ENCODE peak calls at places on chromosomes 1 and 21, in eight cellular contexts. One of them, this sample, is unnamed.

GRCh38 chr1:98325646-98326441 is 335.7 kb upstream of the SNX7 start:
- DNase-seq in AG09319: peak; percentile 16
- DNase-seq in mesothelial cell of epicardium: no peak
- DNase-seq in B cell: no peak
- DNase-seq in foreskin fibroblast: peak; percentile 92
- DNase-seq in SK-N-SH: no peak
- DNase-seq in fibroblast of lung: peak; percentile 92
- DNase-seq in cardiac muscle cell: peak; percentile 92
- DNase-seq in this sample: peak; percentile 95

GRCh38 chr1:91924146-91924545 is 25.1 kb upstream of the BRDT start:
- DNase-seq in AG09319: peak; percentile 63
- DNase-seq in mesothelial cell of epicardium: no peak
- DNase-seq in B cell: no peak
- DNase-seq in foreskin fibroblast: peak; percentile 79
- DNase-seq in SK-N-SH: no peak
- DNase-seq in fibroblast of lung: peak; percentile 89
- DNase-seq in cardiac muscle cell: peak; percentile 63
- DNase-seq in this sample: peak; percentile 57

GRCh38 chr21:32233722-32234301 is 45.0 kb downstream of the MIS18A start:
- DNase-seq in AG09319: no peak
- DNase-seq in mesothelial cell of epicardium: no peak
- DNase-seq in B cell: no peak
- DNase-seq in foreskin fibroblast: no peak
- DNase-seq in SK-N-SH: no peak
- DNase-seq in fibroblast of lung: no peak
- DNase-seq in cardiac muscle cell: no peak
- DNase-seq in this sample: no peak

GRCh38 chr1:202362212-202362611 is 13.7 kb downstream of the PPP1R12B start:
- DNase-seq in AG09319: no peak
- DNase-seq in mesothelial cell of epicardium: no peak
- DNase-seq in B cell: no peak
- DNase-seq in foreskin fibroblast: no peak
- DNase-seq in SK-N-SH: no peak
- DNase-seq in fibroblast of lung: no peak
- DNase-seq in cardiac muscle cell: no peak
- DNase-seq in this sample: no peak

GRCh38 chr1:8754993-8755392 is 62.4 kb downstream of the RERE start:
- DNase-seq in AG09319: no peak
- DNase-seq in mesothelial cell of epicardium: no peak
- DNase-seq in B cell: no peak
- DNase-seq in foreskin fibroblast: no peak
- DNase-seq in SK-N-SH: peak; percentile 70
- DNase-seq in fibroblast of lung: no peak
- DNase-seq in cardiac muscle cell: no peak
- DNase-seq in this sample: no peak

GRCh38 chr1:240663160-240663879 is 51.4 kb upstream of the GREM2 start:
- DNase-seq in AG09319: no peak
- DNase-seq in mesothelial cell of epicardium: no peak
- DNase-seq in B cell: no peak
- DNase-seq in foreskin fibroblast: peak; percentile 36
- DNase-seq in SK-N-SH: no peak
- DNase-seq in fibroblast of lung: no peak
- DNase-seq in cardiac muscle cell: no peak
- DNase-seq in this sample: peak; percentile 79

GRCh38 chr1:115457295-115457694 is 119.2 kb upstream of the NGF start:
- DNase-seq in AG09319: no peak
- DNase-seq in mesothelial cell of epicardium: peak; percentile 81
- DNase-seq in B cell: no peak
- DNase-seq in foreskin fibroblast: no peak
- DNase-seq in SK-N-SH: no peak
- DNase-seq in fibroblast of lung: no peak
- DNase-seq in cardiac muscle cell: peak; percentile 19
- DNase-seq in this sample: no peak

GRCh38 chr1:59432531-59433439 is 135.9 kb downstream of the FGGY start:
- DNase-seq in AG09319: no peak
- DNase-seq in mesothelial cell of epicardium: no peak
- DNase-seq in B cell: no peak
- DNase-seq in foreskin fibroblast: no peak
- DNase-seq in SK-N-SH: no peak
- DNase-seq in fibroblast of lung: no peak
- DNase-seq in cardiac muscle cell: no peak
- DNase-seq in this sample: no peak

GRCh38 chr1:234875328-234875952 is 253.2 kb downstream of the TOMM20 start:
- DNase-seq in AG09319: no peak
- DNase-seq in mesothelial cell of epicardium: no peak
- DNase-seq in B cell: no peak
- DNase-seq in foreskin fibroblast: no peak
- DNase-seq in SK-N-SH: no peak
- DNase-seq in fibroblast of lung: no peak
- DNase-seq in cardiac muscle cell: no peak
- DNase-seq in this sample: no peak

GRCh38 chr21:39004776-39005605 is 178.3 kb downstream of the PSMG1 start:
- DNase-seq in AG09319: no peak
- DNase-seq in mesothelial cell of epicardium: no peak
- DNase-seq in B cell: peak; percentile 44
- DNase-seq in foreskin fibroblast: no peak
- DNase-seq in SK-N-SH: peak; percentile 83
- DNase-seq in fibroblast of lung: peak; percentile 81
- DNase-seq in cardiac muscle cell: peak; percentile 89
- DNase-seq in this sample: no peak

GRCh38 chr1:240237305-240237721 is 145.6 kb downstream of the FMN2 start:
- DNase-seq in AG09319: peak; percentile 80
- DNase-seq in mesothelial cell of epicardium: no peak
- DNase-seq in B cell: no peak
- DNase-seq in foreskin fibroblast: peak; percentile 82
- DNase-seq in SK-N-SH: peak; percentile 59
- DNase-seq in fibroblast of lung: peak; percentile 43
- DNase-seq in cardiac muscle cell: peak; percentile 25
- DNase-seq in this sample: peak; percentile 82

GRCh38 chr1:8670371-8670818 is 147.0 kb downstream of the RERE start:
- DNase-seq in AG09319: no peak
- DNase-seq in mesothelial cell of epicardium: no peak
- DNase-seq in B cell: no peak
- DNase-seq in foreskin fibroblast: no peak
- DNase-seq in SK-N-SH: no peak
- DNase-seq in fibroblast of lung: no peak
- DNase-seq in cardiac muscle cell: peak; percentile 24
- DNase-seq in this sample: peak; percentile 33

GRCh38 chr1:234500269-234500668 is 21.3 kb upstream of the TARBP1 start:
- DNase-seq in AG09319: no peak
- DNase-seq in mesothelial cell of epicardium: no peak
- DNase-seq in B cell: no peak
- DNase-seq in foreskin fibroblast: no peak
- DNase-seq in SK-N-SH: no peak
- DNase-seq in fibroblast of lung: peak; percentile 25
- DNase-seq in cardiac muscle cell: no peak
- DNase-seq in this sample: peak; percentile 22

GRCh38 chr1:239893127-239893731 is 198.5 kb upstream of the FMN2 start:
- DNase-seq in AG09319: no peak
- DNase-seq in mesothelial cell of epicardium: no peak
- DNase-seq in B cell: no peak
- DNase-seq in foreskin fibroblast: no peak
- DNase-seq in SK-N-SH: no peak
- DNase-seq in fibroblast of lung: no peak
- DNase-seq in cardiac muscle cell: no peak
- DNase-seq in this sample: peak; percentile 9

GRCh38 chr1:242245255-242245654 is 246.4 kb upstream of the MAP1LC3C start:
- DNase-seq in AG09319: no peak
- DNase-seq in mesothelial cell of epicardium: no peak
- DNase-seq in B cell: no peak
- DNase-seq in foreskin fibroblast: no peak
- DNase-seq in SK-N-SH: no peak
- DNase-seq in fibroblast of lung: no peak
- DNase-seq in cardiac muscle cell: no peak
- DNase-seq in this sample: no peak

GRCh38 chr21:42570841-42571387 is 57.3 kb downstream of the SLC37A1 start:
- DNase-seq in AG09319: no peak
- DNase-seq in mesothelial cell of epicardium: no peak
- DNase-seq in B cell: no peak
- DNase-seq in foreskin fibroblast: no peak
- DNase-seq in SK-N-SH: peak; percentile 75
- DNase-seq in fibroblast of lung: no peak
- DNase-seq in cardiac muscle cell: no peak
- DNase-seq in this sample: no peak

GRCh38 chr21:28771790-28772501 is 220.7 kb downstream of the LTN1 start:
- DNase-seq in AG09319: peak; percentile 81
- DNase-seq in mesothelial cell of epicardium: no peak
- DNase-seq in B cell: no peak
- DNase-seq in foreskin fibroblast: peak; percentile 90
- DNase-seq in SK-N-SH: no peak
- DNase-seq in fibroblast of lung: peak; percentile 96
- DNase-seq in cardiac muscle cell: peak; percentile 64
- DNase-seq in this sample: peak; percentile 75

GRCh38 chr1:223233410-223234163 is 90.5 kb upstream of the TLR5 start:
- DNase-seq in AG09319: peak; percentile 23
- DNase-seq in mesothelial cell of epicardium: peak; percentile 19
- DNase-seq in B cell: no peak
- DNase-seq in foreskin fibroblast: peak; percentile 78
- DNase-seq in SK-N-SH: no peak
- DNase-seq in fibroblast of lung: peak; percentile 69
- DNase-seq in cardiac muscle cell: peak; percentile 73
- DNase-seq in this sample: peak; percentile 74

GRCh38 chr1:66533804-66534745 is at the start of gene SGIP1:
- DNase-seq in AG09319: no peak
- DNase-seq in mesothelial cell of epicardium: no peak
- DNase-seq in B cell: no peak
- DNase-seq in foreskin fibroblast: peak; percentile 79
- DNase-seq in SK-N-SH: peak; percentile 88
- DNase-seq in fibroblast of lung: peak; percentile 72
- DNase-seq in cardiac muscle cell: peak; percentile 78
- DNase-seq in this sample: peak; percentile 64

GRCh38 chr1:55035904-55036303 is 3.4 kb upstream of the PCSK9 start:
- DNase-seq in AG09319: no peak
- DNase-seq in mesothelial cell of epicardium: no peak
- DNase-seq in B cell: no peak
- DNase-seq in foreskin fibroblast: no peak
- DNase-seq in SK-N-SH: no peak
- DNase-seq in fibroblast of lung: no peak
- DNase-seq in cardiac muscle cell: no peak
- DNase-seq in this sample: no peak
- TF ChIP-seq CTCF in AG09319: no peak
- TF ChIP-seq CTCF in mesothelial cell of epicardium: no peak
- TF ChIP-seq CTCF in B cell: no peak
- TF ChIP-seq CTCF in foreskin fibroblast: no peak
- TF ChIP-seq CTCF in SK-N-SH: no peak
- TF ChIP-seq CTCF in fibroblast of lung: no peak
- TF ChIP-seq CTCF in cardiac muscle cell: no peak
- TF ChIP-seq CTCF in this sample: peak; percentile 32

GRCh38 chr1:3412376-3412775 is 42.1 kb upstream of the ARHGEF16 start:
- DNase-seq in AG09319: no peak
- DNase-seq in mesothelial cell of epicardium: no peak
- DNase-seq in B cell: no peak
- DNase-seq in foreskin fibroblast: no peak
- DNase-seq in SK-N-SH: no peak
- DNase-seq in fibroblast of lung: no peak
- DNase-seq in cardiac muscle cell: no peak
- DNase-seq in this sample: no peak

GRCh38 chr1:3411806-3412205 is 42.7 kb upstream of the ARHGEF16 start:
- DNase-seq in AG09319: no peak
- DNase-seq in mesothelial cell of epicardium: no peak
- DNase-seq in B cell: no peak
- DNase-seq in foreskin fibroblast: no peak
- DNase-seq in SK-N-SH: no peak
- DNase-seq in fibroblast of lung: no peak
- DNase-seq in cardiac muscle cell: no peak
- DNase-seq in this sample: no peak

GRCh38 chr1:3408751-3409266 is 45.7 kb upstream of the ARHGEF16 start:
- DNase-seq in AG09319: no peak
- DNase-seq in mesothelial cell of epicardium: no peak
- DNase-seq in B cell: no peak
- DNase-seq in foreskin fibroblast: no peak
- DNase-seq in SK-N-SH: no peak
- DNase-seq in fibroblast of lung: no peak
- DNase-seq in cardiac muscle cell: no peak
- DNase-seq in this sample: no peak

GRCh38 chr1:3409737-3410434 is 44.6 kb upstream of the ARHGEF16 start:
- DNase-seq in AG09319: peak; percentile 19
- DNase-seq in mesothelial cell of epicardium: no peak
- DNase-seq in B cell: no peak
- DNase-seq in foreskin fibroblast: peak; percentile 50
- DNase-seq in SK-N-SH: peak; percentile 86
- DNase-seq in fibroblast of lung: peak; percentile 34
- DNase-seq in cardiac muscle cell: peak; percentile 57
- DNase-seq in this sample: peak; percentile 47

DNA sequence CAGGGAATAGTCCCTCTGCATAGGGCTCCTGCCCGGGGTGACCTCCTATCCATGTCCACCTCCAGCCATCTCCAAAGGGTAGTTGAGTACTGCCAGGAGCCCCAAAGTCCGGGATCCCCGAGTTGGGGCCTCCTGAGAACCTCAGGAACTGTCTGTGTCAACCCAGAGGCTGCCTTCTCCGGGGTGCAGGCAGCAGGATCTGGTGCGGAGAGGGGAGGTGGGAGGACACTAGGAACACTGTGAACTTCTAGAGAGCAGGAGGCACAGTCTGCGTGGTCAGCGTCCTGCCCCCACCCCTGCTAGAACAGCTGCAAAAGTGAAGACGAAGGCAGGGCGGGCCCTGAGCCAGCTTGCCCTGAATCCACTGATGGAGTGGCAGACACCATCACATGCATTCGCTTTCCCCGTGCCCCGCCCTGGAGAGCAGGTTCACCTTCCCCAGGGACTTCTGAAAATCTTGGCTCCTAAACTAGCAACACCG is 44.0 kb upstream of the ARHGEF16 start:
- DNase-seq in AG09319: no peak
- DNase-seq in mesothelial cell of epicardium: no peak
- DNase-seq in B cell: no peak
- DNase-seq in foreskin fibroblast: no peak
- DNase-seq in SK-N-SH: no peak
- DNase-seq in fibroblast of lung: no peak
- DNase-seq in cardiac muscle cell: no peak
- DNase-seq in this sample: no peak
- TF ChIP-seq CTCF in AG09319: no peak
- TF ChIP-seq CTCF in mesothelial cell of epicardium: no peak
- TF ChIP-seq CTCF in B cell: no peak
- TF ChIP-seq CTCF in foreskin fibroblast: no peak
- TF ChIP-seq CTCF in SK-N-SH: no peak
- TF ChIP-seq CTCF in fibroblast of lung: no peak
- TF ChIP-seq CTCF in cardiac muscle cell: no peak
- TF ChIP-seq CTCF in this sample: no peak

GRCh38 chr1:183685112-183685713 is 32.1 kb upstream of the APOBEC4 start:
- DNase-seq in AG09319: no peak
- DNase-seq in mesothelial cell of epicardium: no peak
- DNase-seq in B cell: peak; percentile 55
- DNase-seq in foreskin fibroblast: peak; percentile 39
- DNase-seq in SK-N-SH: peak; percentile 56
- DNase-seq in fibroblast of lung: peak; percentile 72
- DNase-seq in cardiac muscle cell: peak; percentile 75
- DNase-seq in this sample: peak; percentile 46
- TF ChIP-seq CTCF in AG09319: peak; percentile 63
- TF ChIP-seq CTCF in mesothelial cell of epicardium: peak; percentile 68
- TF ChIP-seq CTCF in B cell: peak; percentile 92
- TF ChIP-seq CTCF in foreskin fibroblast: peak; percentile 62
- TF ChIP-seq CTCF in SK-N-SH: peak; percentile 70
- TF ChIP-seq CTCF in fibroblast of lung: peak; percentile 69
- TF ChIP-seq CTCF in cardiac muscle cell: peak; percentile 67
- TF ChIP-seq CTCF in this sample: peak; percentile 90

DNA sequence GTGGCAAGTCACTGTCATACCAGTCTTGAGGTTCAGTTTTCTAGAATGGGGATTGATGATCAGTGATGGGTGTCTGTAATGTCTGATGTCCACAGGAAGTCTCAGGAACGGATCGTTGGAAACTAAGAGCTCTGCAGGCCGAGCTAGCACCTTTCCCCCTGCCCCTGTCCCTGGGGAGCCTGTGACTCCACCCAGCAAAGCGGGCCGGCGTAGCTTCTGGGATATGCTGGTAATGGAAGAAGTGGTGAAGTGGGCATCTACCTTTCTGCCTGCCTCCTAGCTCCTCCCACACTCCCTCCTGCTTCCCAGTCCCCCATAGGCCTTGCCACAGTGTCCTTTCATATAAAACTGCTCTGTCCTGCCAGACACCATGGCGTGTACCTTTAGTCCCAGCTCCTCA is 13.4 kb downstream of the HYI start:
- DNase-seq in AG09319: no peak
- DNase-seq in mesothelial cell of epicardium: no peak
- DNase-seq in B cell: no peak
- DNase-seq in foreskin fibroblast: no peak
- DNase-seq in SK-N-SH: no peak
- DNase-seq in fibroblast of lung: no peak
- DNase-seq in cardiac muscle cell: no peak
- DNase-seq in this sample: no peak
- TF ChIP-seq CTCF in AG09319: no peak
- TF ChIP-seq CTCF in mesothelial cell of epicardium: no peak
- TF ChIP-seq CTCF in B cell: no peak
- TF ChIP-seq CTCF in foreskin fibroblast: no peak
- TF ChIP-seq CTCF in SK-N-SH: no peak
- TF ChIP-seq CTCF in fibroblast of lung: no peak
- TF ChIP-seq CTCF in cardiac muscle cell: no peak
- TF ChIP-seq CTCF in this sample: no peak

This sample was measured in HFFc6.